ENCODE peak calls at places on chromosome 2, in seven cellular contexts. One of them, this sample, is unnamed.

GRCh38 chr2:229443141-229443540 is 172.1 kb upstream of the PID1 start:
- DNase-seq in uterus: no peak
- DNase-seq in breast epithelium: no peak
- DNase-seq in spleen: no peak
- DNase-seq in right lobe of liver: no peak
- DNase-seq in heart left ventricle: no peak
- DNase-seq in HepG2: no peak
- DNase-seq in this sample: no peak

GRCh38 chr2:147662221-147662620 is 182.6 kb upstream of the ACVR2A start:
- DNase-seq in right lobe of liver: no peak
- DNase-seq in spleen: no peak
- DNase-seq in breast epithelium: no peak
- DNase-seq in heart left ventricle: no peak
- DNase-seq in HepG2: no peak
- DNase-seq in uterus: no peak
- DNase-seq in this sample: no peak

GRCh38 chr2:230919681-230920080 is 5.4 kb downstream of the GPR55 start:
- DNase-seq in uterus: no peak
- DNase-seq in spleen: no peak
- DNase-seq in breast epithelium: no peak
- DNase-seq in right lobe of liver: no peak
- DNase-seq in heart left ventricle: no peak
- DNase-seq in HepG2: no peak
- DNase-seq in this sample: no peak

GRCh38 chr2:14930441-14930840 is 297.9 kb downstream of the LRATD1 start:
- DNase-seq in uterus: no peak
- DNase-seq in breast epithelium: no peak
- DNase-seq in HepG2: no peak
- DNase-seq in right lobe of liver: no peak
- DNase-seq in spleen: no peak
- DNase-seq in heart left ventricle: no peak
- DNase-seq in this sample: no peak

GRCh38 chr2:53289309-53290006 is 478.1 kb upstream of the CHAC2 start:
- DNase-seq in breast epithelium: no peak
- DNase-seq in uterus: no peak
- DNase-seq in HepG2: no peak
- DNase-seq in right lobe of liver: no peak
- DNase-seq in heart left ventricle: no peak
- DNase-seq in spleen: no peak
- DNase-seq in this sample: no peak

GRCh38 chr2:11710632-11711381 is 35.6 kb upstream of the LPIN1 start:
- DNase-seq in breast epithelium: no peak
- DNase-seq in heart left ventricle: no peak
- DNase-seq in right lobe of liver: no peak
- DNase-seq in HepG2: no peak
- DNase-seq in spleen: no peak
- DNase-seq in uterus: no peak
- DNase-seq in this sample: no peak

GRCh38 chr2:10993001-10993481 is 81.3 kb downstream of the KCNF1 start:
- DNase-seq in HepG2: no peak
- DNase-seq in breast epithelium: no peak
- DNase-seq in heart left ventricle: no peak
- DNase-seq in spleen: no peak
- DNase-seq in uterus: no peak
- DNase-seq in right lobe of liver: no peak
- DNase-seq in this sample: no peak

GRCh38 chr2:223109341-223109740 is 57.4 kb downstream of the KCNE4 start:
- DNase-seq in HepG2: no peak
- DNase-seq in uterus: no peak
- DNase-seq in spleen: no peak
- DNase-seq in heart left ventricle: no peak
- DNase-seq in right lobe of liver: no peak
- DNase-seq in breast epithelium: no peak
- DNase-seq in this sample: no peak

GRCh38 chr2:182924311-182924710 is 57.9 kb upstream of the FRZB start:
- DNase-seq in HepG2: no peak
- DNase-seq in right lobe of liver: no peak
- DNase-seq in spleen: no peak
- DNase-seq in breast epithelium: no peak
- DNase-seq in uterus: no peak
- DNase-seq in heart left ventricle: no peak
- DNase-seq in this sample: no peak

GRCh38 chr2:7007846-7008741 is 90.9 kb downstream of the RNF144A start:
- DNase-seq in heart left ventricle: peak; percentile 91
- DNase-seq in breast epithelium: peak; percentile 83
- DNase-seq in right lobe of liver: peak; percentile 79
- DNase-seq in spleen: peak; percentile 90
- DNase-seq in uterus: peak; percentile 81
- DNase-seq in HepG2: no peak
- DNase-seq in this sample: peak; percentile 99

GRCh38 chr2:96150791-96151594 is 5.8 kb upstream of the DUSP2 start:
- DNase-seq in heart left ventricle: no peak
- DNase-seq in HepG2: no peak
- DNase-seq in right lobe of liver: peak; percentile 13
- DNase-seq in breast epithelium: peak; percentile 41
- DNase-seq in uterus: no peak
- DNase-seq in spleen: peak; percentile 71
- DNase-seq in this sample: no peak

GRCh38 chr2:170022692-170023091 is 155.3 kb upstream of the MYO3B start:
- DNase-seq in breast epithelium: no peak
- DNase-seq in heart left ventricle: no peak
- DNase-seq in uterus: no peak
- DNase-seq in right lobe of liver: no peak
- DNase-seq in spleen: no peak
- DNase-seq in HepG2: no peak
- DNase-seq in this sample: no peak

GRCh38 chr2:96112501-96113366 is 3.6 kb downstream of the ADRA2B start:
- DNase-seq in breast epithelium: no peak
- DNase-seq in heart left ventricle: no peak
- DNase-seq in right lobe of liver: peak; percentile 4
- DNase-seq in spleen: peak; percentile 41
- DNase-seq in HepG2: no peak
- DNase-seq in uterus: no peak
- DNase-seq in this sample: no peak

GRCh38 chr2:186459009-186459408 is 27.1 kb upstream of the ZC3H15 start:
- DNase-seq in right lobe of liver: no peak
- DNase-seq in heart left ventricle: no peak
- DNase-seq in breast epithelium: no peak
- DNase-seq in uterus: no peak
- DNase-seq in HepG2: peak; percentile 64
- DNase-seq in spleen: no peak
- DNase-seq in this sample: no peak

GRCh38 chr2:148930046-148930775 is 55.2 kb downstream of the KIF5C start:
- DNase-seq in spleen: no peak
- DNase-seq in heart left ventricle: no peak
- DNase-seq in right lobe of liver: no peak
- DNase-seq in breast epithelium: no peak
- DNase-seq in uterus: no peak
- DNase-seq in HepG2: no peak
- DNase-seq in this sample: no peak

GRCh38 chr2:233419626-233420431 is 65.5 kb downstream of the DGKD start:
- DNase-seq in spleen: peak; percentile 32
- DNase-seq in uterus: no peak
- DNase-seq in HepG2: no peak
- DNase-seq in right lobe of liver: no peak
- DNase-seq in breast epithelium: no peak
- DNase-seq in heart left ventricle: no peak
- DNase-seq in this sample: no peak

GRCh38 chr2:98295275-98295674 is 51.0 kb upstream of the CNGA3 start:
- DNase-seq in spleen: no peak
- DNase-seq in HepG2: peak; percentile 59
- DNase-seq in breast epithelium: no peak
- DNase-seq in uterus: no peak
- DNase-seq in right lobe of liver: peak; percentile 79
- DNase-seq in heart left ventricle: no peak
- DNase-seq in this sample: no peak

GRCh38 chr2:160301420-160301819 is 101.3 kb upstream of the ITGB6 start:
- DNase-seq in HepG2: no peak
- DNase-seq in right lobe of liver: no peak
- DNase-seq in spleen: no peak
- DNase-seq in breast epithelium: no peak
- DNase-seq in heart left ventricle: no peak
- DNase-seq in uterus: no peak
- DNase-seq in this sample: no peak

GRCh38 chr2:19933351-19933981 is 31.7 kb upstream of the TTC32 start:
- DNase-seq in right lobe of liver: no peak
- DNase-seq in heart left ventricle: no peak
- DNase-seq in uterus: no peak
- DNase-seq in breast epithelium: no peak
- DNase-seq in HepG2: peak; percentile 74
- DNase-seq in spleen: no peak
- DNase-seq in this sample: no peak

GRCh38 chr2:45320956-45321355 is 290.1 kb downstream of the SRBD1 start:
- DNase-seq in uterus: no peak
- DNase-seq in spleen: no peak
- DNase-seq in right lobe of liver: no peak
- DNase-seq in breast epithelium: no peak
- DNase-seq in HepG2: no peak
- DNase-seq in heart left ventricle: no peak
- DNase-seq in this sample: no peak

GRCh38 chr2:48266698-48267097 is 263.3 kb upstream of the STON1 start:
- DNase-seq in spleen: no peak
- DNase-seq in breast epithelium: no peak
- DNase-seq in right lobe of liver: no peak
- DNase-seq in HepG2: no peak
- DNase-seq in uterus: no peak
- DNase-seq in heart left ventricle: no peak
- DNase-seq in this sample: no peak

GRCh38 chr2:129805889-129806288 is 173.6 kb upstream of the RAB6C start:
- DNase-seq in HepG2: no peak
- DNase-seq in right lobe of liver: no peak
- DNase-seq in spleen: no peak
- DNase-seq in breast epithelium: no peak
- DNase-seq in uterus: no peak
- DNase-seq in heart left ventricle: no peak
- DNase-seq in this sample: no peak

GRCh38 chr2:235766206-235766794 is 272.5 kb downstream of the AGAP1 start:
- DNase-seq in uterus: peak; percentile 68
- DNase-seq in right lobe of liver: no peak
- DNase-seq in HepG2: peak; percentile 70
- DNase-seq in heart left ventricle: peak; percentile 60
- DNase-seq in breast epithelium: no peak
- DNase-seq in spleen: no peak
- DNase-seq in this sample: peak; percentile 85

GRCh38 chr2:218823456-218823855 is 8.1 kb downstream of the PRKAG3 start:
- DNase-seq in breast epithelium: no peak
- DNase-seq in heart left ventricle: no peak
- DNase-seq in HepG2: no peak
- DNase-seq in uterus: no peak
- DNase-seq in right lobe of liver: no peak
- DNase-seq in spleen: no peak
- DNase-seq in this sample: no peak

GRCh38 chr2:227466887-227467285 is 5.1 kb upstream of the AGFG1 start:
- DNase-seq in heart left ventricle: no peak
- DNase-seq in right lobe of liver: no peak
- DNase-seq in breast epithelium: no peak
- DNase-seq in spleen: no peak
- DNase-seq in uterus: no peak
- DNase-seq in HepG2: no peak
- DNase-seq in this sample: no peak

DNA sequence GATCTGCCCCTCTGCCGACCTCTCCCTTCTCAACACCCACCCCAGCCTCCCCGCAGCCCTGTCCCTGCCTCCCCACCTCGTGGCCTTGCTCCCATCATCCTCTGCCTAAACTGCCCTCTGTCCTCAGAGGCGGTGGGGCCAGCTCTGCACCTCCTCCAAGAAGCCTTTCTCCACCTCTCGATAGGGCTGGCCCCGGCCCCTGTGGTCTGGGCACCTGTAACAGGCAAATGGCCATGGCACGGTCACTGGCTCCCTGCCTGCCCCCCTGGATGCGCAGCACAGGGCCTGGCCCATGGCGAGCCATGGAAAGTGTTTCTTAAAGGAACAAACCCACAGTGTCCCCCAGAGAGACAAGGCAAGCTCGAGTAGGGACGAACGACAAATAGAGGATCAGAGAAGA is 42.0 kb downstream of the MYO7B start:
- DNase-seq in spleen: peak; percentile 78
- DNase-seq in breast epithelium: no peak
- DNase-seq in uterus: no peak
- DNase-seq in right lobe of liver: no peak
- DNase-seq in heart left ventricle: no peak
- DNase-seq in HepG2: no peak
- DNase-seq in this sample: no peak
- H3K4me1 ChIP-seq in spleen: peaks cover 31% of the 10 kb centered on the region
- H3K4me1 ChIP-seq in breast epithelium: no peaks in the 10 kb centered on the region
- H3K4me1 ChIP-seq in uterus: no peaks in the 10 kb centered on the region
- H3K4me1 ChIP-seq in right lobe of liver: no peaks in the 10 kb centered on the region
- H3K4me1 ChIP-seq in heart left ventricle: peaks cover 11% of the 10 kb centered on the region
- H3K4me1 ChIP-seq in HepG2: no peaks in the 10 kb centered on the region
- H3K4me1 ChIP-seq in this sample: peaks cover 3% of the 10 kb centered on the region

GRCh38 chr2:128396500-128396891 is 77.8 kb upstream of the HS6ST1 start:
- DNase-seq in spleen: peak; percentile 42
- DNase-seq in uterus: no peak
- DNase-seq in breast epithelium: no peak
- DNase-seq in heart left ventricle: no peak
- DNase-seq in right lobe of liver: no peak
- DNase-seq in HepG2: no peak
- DNase-seq in this sample: no peak
- H3K36me3 ChIP-seq in spleen: no peaks in the 10 kb centered on the region
- H3K36me3 ChIP-seq in uterus: no peaks in the 10 kb centered on the region
- H3K36me3 ChIP-seq in breast epithelium: no peaks in the 10 kb centered on the region
- H3K36me3 ChIP-seq in heart left ventricle: no peaks in the 10 kb centered on the region
- H3K36me3 ChIP-seq in right lobe of liver: no peaks in the 10 kb centered on the region
- H3K36me3 ChIP-seq in HepG2: no peaks in the 10 kb centered on the region
- H3K36me3 ChIP-seq in this sample: no peaks in the 10 kb centered on the region

GRCh38 chr2:29114841-29115609 is at the start of gene CLIP4:
- DNase-seq in uterus: peak; percentile 71
- DNase-seq in spleen: peak; percentile 89
- DNase-seq in heart left ventricle: peak; percentile 63
- DNase-seq in right lobe of liver: peak; percentile 64
- DNase-seq in breast epithelium: no peak
- DNase-seq in HepG2: no peak
- DNase-seq in this sample: peak; percentile 57
- TF ChIP-seq POLR2A in uterus: peak; percentile 61
- TF ChIP-seq POLR2A in spleen: no peak
- TF ChIP-seq POLR2A in heart left ventricle: peak; percentile 15
- TF ChIP-seq POLR2A in right lobe of liver: peak; percentile 44
- TF ChIP-seq POLR2A in breast epithelium: peak; percentile 19
- TF ChIP-seq POLR2A in HepG2: no peak
- TF ChIP-seq POLR2A in this sample: peak; percentile 37

GRCh38 chr2:224941958-224942357 is 100.3 kb downstream of the DOCK10 start:
- DNase-seq in spleen: no peak
- DNase-seq in breast epithelium: no peak
- DNase-seq in uterus: no peak
- DNase-seq in right lobe of liver: no peak
- DNase-seq in heart left ventricle: no peak
- DNase-seq in HepG2: no peak
- DNase-seq in this sample: no peak
- H3K4me1 ChIP-seq in spleen: peaks cover 91% of the 10 kb centered on the region
- H3K4me1 ChIP-seq in breast epithelium: no peaks in the 10 kb centered on the region
- H3K4me1 ChIP-seq in uterus: no peaks in the 10 kb centered on the region
- H3K4me1 ChIP-seq in right lobe of liver: no peaks in the 10 kb centered on the region
- H3K4me1 ChIP-seq in heart left ventricle: peaks cover 3% of the 10 kb centered on the region
- H3K4me1 ChIP-seq in HepG2: no peaks in the 10 kb centered on the region
- H3K4me1 ChIP-seq in this sample: peaks cover 22% of the 10 kb centered on the region

DNA sequence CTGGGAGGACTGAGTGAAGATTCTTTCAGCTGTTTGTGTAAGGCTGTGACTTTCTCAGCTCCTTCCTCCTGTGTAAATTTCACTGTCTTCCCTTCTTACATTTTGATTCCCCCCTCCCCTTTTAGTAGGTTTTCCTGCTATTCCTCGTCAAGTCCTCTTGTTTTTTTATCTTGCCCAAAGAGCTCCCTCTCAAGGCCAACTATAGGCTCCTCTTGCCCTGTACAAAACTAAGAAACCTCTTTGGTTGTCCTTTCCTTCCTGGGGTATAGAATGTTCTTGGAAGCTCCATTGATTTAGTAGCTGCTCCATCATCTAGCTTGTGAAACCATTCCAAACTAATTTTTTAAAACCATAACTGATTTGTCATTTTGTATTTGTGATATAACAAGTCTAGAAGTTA is 7.3 kb downstream of the CCDC121 start:
- DNase-seq in HepG2: no peak
- DNase-seq in right lobe of liver: no peak
- DNase-seq in heart left ventricle: no peak
- DNase-seq in uterus: no peak
- DNase-seq in spleen: no peak
- DNase-seq in breast epithelium: no peak
- DNase-seq in this sample: no peak
- H3K36me3 ChIP-seq in HepG2: peaks cover 54% of the 10 kb centered on the region
- H3K36me3 ChIP-seq in right lobe of liver: peaks cover 10% of the 10 kb centered on the region
- H3K36me3 ChIP-seq in heart left ventricle: peaks cover 31% of the 10 kb centered on the region
- H3K36me3 ChIP-seq in uterus: no peaks in the 10 kb centered on the region
- H3K36me3 ChIP-seq in spleen: peaks cover 5% of the 10 kb centered on the region
- H3K36me3 ChIP-seq in breast epithelium: no peaks in the 10 kb centered on the region
- H3K36me3 ChIP-seq in this sample: peaks cover 63% of the 10 kb centered on the region

This sample was measured in adrenal gland.